ENCODE peak calls at places on chromosome 6, in five cellular contexts. One of them, this sample, is unnamed.
A peak's percentile ranks its signal among the peaks of the same experiment; 100 is the strongest.

GRCh38 chr6:52640916-52641315 is 30.0 kb upstream of the TMEM14A start:
- DNase-seq in astrocyte of the cerebellum: no peak
- DNase-seq in AG10803: no peak
- DNase-seq in spleen: no peak
- DNase-seq in lower leg skin: no peak
- DNase-seq in this sample: no peak

GRCh38 chr6:154520280-154520679 is 9.8 kb upstream of the CNKSR3 start:
- DNase-seq in astrocyte of the cerebellum: no peak
- DNase-seq in AG10803: no peak
- DNase-seq in spleen: no peak
- DNase-seq in lower leg skin: no peak
- DNase-seq in this sample: no peak

GRCh38 chr6:132490478-132491204 is 22.3 kb downstream of the STX7 start:
- DNase-seq in astrocyte of the cerebellum: peak; percentile 27
- DNase-seq in AG10803: peak; percentile 12
- DNase-seq in spleen: peak; percentile 77
- DNase-seq in lower leg skin: no peak
- DNase-seq in this sample: no peak

GRCh38 chr6:90456001-90456400 is 130.9 kb downstream of the MAP3K7 start:
- DNase-seq in astrocyte of the cerebellum: no peak
- DNase-seq in AG10803: no peak
- DNase-seq in spleen: no peak
- DNase-seq in lower leg skin: no peak
- DNase-seq in this sample: no peak

GRCh38 chr6:24524801-24525200 is 30.0 kb downstream of the ALDH5A1 start:
- DNase-seq in astrocyte of the cerebellum: peak; percentile 41
- DNase-seq in AG10803: peak; percentile 35
- DNase-seq in spleen: no peak
- DNase-seq in lower leg skin: no peak
- DNase-seq in this sample: peak; percentile 10

GRCh38 chr6:79684821-79685220 is 53.7 kb downstream of the SH3BGRL2 start:
- DNase-seq in astrocyte of the cerebellum: no peak
- DNase-seq in AG10803: no peak
- DNase-seq in spleen: no peak
- DNase-seq in lower leg skin: no peak
- DNase-seq in this sample: no peak

GRCh38 chr6:30752164-30752927 is 8.0 kb upstream of the IER3 start:
- DNase-seq in astrocyte of the cerebellum: peak; percentile 97
- DNase-seq in AG10803: peak; percentile 100
- DNase-seq in spleen: peak; percentile 82
- DNase-seq in lower leg skin: peak; percentile 96
- DNase-seq in this sample: peak; percentile 97

GRCh38 chr6:34922177-34922663 is 33.2 kb downstream of the ANKS1A start:
- DNase-seq in astrocyte of the cerebellum: no peak
- DNase-seq in AG10803: peak; percentile 62
- DNase-seq in spleen: no peak
- DNase-seq in lower leg skin: no peak
- DNase-seq in this sample: no peak

GRCh38 chr6:168027521-168027920 is 30.1 kb downstream of the KIF25 start:
- DNase-seq in astrocyte of the cerebellum: no peak
- DNase-seq in AG10803: no peak
- DNase-seq in spleen: peak; percentile 67
- DNase-seq in lower leg skin: no peak
- DNase-seq in this sample: no peak

GRCh38 chr6:56685102-56685733 is 42.5 kb upstream of the DST start:
- DNase-seq in astrocyte of the cerebellum: no peak
- DNase-seq in AG10803: no peak
- DNase-seq in spleen: no peak
- DNase-seq in lower leg skin: no peak
- DNase-seq in this sample: no peak

GRCh38 chr6:39790772-39791171 is 1.4 kb upstream of the DAAM2 start:
- DNase-seq in astrocyte of the cerebellum: no peak
- DNase-seq in AG10803: peak; percentile 63
- DNase-seq in spleen: no peak
- DNase-seq in lower leg skin: peak; percentile 10
- DNase-seq in this sample: no peak

GRCh38 chr6:46746691-46747090 is at the start of gene ANKRD66:
- DNase-seq in astrocyte of the cerebellum: no peak
- DNase-seq in AG10803: no peak
- DNase-seq in spleen: no peak
- DNase-seq in lower leg skin: no peak
- DNase-seq in this sample: no peak

GRCh38 chr6:145327497-145328055 is 407.7 kb downstream of the EPM2A start:
- DNase-seq in astrocyte of the cerebellum: no peak
- DNase-seq in AG10803: peak; percentile 11
- DNase-seq in spleen: no peak
- DNase-seq in lower leg skin: no peak
- DNase-seq in this sample: no peak

GRCh38 chr6:138454976-138455706 is 44.2 kb downstream of the NHSL1 start:
- DNase-seq in astrocyte of the cerebellum: no peak
- DNase-seq in AG10803: no peak
- DNase-seq in spleen: no peak
- DNase-seq in lower leg skin: no peak
- DNase-seq in this sample: no peak
- H3K4me3 ChIP-seq in astrocyte of the cerebellum: no peak overlapping the region
- H3K4me3 ChIP-seq in AG10803: no peak overlapping the region
- H3K4me3 ChIP-seq in spleen: no peak overlapping the region
- H3K4me3 ChIP-seq in lower leg skin: no peak overlapping the region
- H3K4me3 ChIP-seq in this sample: no peak overlapping the region

GRCh38 chr6:12636336-12636735 is 80.2 kb upstream of the PHACTR1 start:
- DNase-seq in astrocyte of the cerebellum: no peak
- DNase-seq in AG10803: no peak
- DNase-seq in spleen: no peak
- DNase-seq in lower leg skin: no peak
- DNase-seq in this sample: no peak
- TF ChIP-seq CTCF in astrocyte of the cerebellum: no peak
- TF ChIP-seq CTCF in AG10803: peak; percentile 25
- TF ChIP-seq CTCF in spleen: no peak
- TF ChIP-seq CTCF in lower leg skin: no peak
- TF ChIP-seq CTCF in this sample: peak; percentile 24

GRCh38 chr6:138205437-138206094 is 12.7 kb downstream of the PBOV1 start:
- DNase-seq in astrocyte of the cerebellum: no peak
- DNase-seq in AG10803: no peak
- DNase-seq in spleen: no peak
- DNase-seq in lower leg skin: no peak
- DNase-seq in this sample: no peak
- H3K4me3 ChIP-seq in astrocyte of the cerebellum: no peak overlapping the region
- H3K4me3 ChIP-seq in AG10803: no peak overlapping the region
- H3K4me3 ChIP-seq in spleen: no peak overlapping the region
- H3K4me3 ChIP-seq in lower leg skin: no peak overlapping the region
- H3K4me3 ChIP-seq in this sample: no peak overlapping the region

DNA sequence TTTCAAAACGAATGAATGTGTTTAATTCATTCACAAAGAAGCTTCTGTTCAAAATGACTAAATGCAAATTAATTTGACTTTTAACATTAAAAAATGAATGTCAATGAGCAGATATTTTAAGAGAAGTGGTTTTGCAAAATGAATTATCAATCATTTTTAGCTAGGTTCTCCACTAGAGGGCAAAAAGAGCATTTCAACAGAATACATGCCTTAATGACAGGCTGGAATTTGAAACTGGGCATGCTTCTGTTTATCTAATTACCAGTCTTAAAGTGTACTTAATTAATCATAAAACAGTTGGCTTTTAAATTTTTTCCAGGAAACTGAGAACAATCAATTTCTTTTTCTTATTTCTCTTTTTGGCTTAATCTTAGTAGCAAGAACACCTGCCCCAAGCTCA is 63.8 kb upstream of the TINAG start:
- DNase-seq in astrocyte of the cerebellum: no peak
- DNase-seq in AG10803: peak; percentile 33
- DNase-seq in spleen: no peak
- DNase-seq in lower leg skin: no peak
- DNase-seq in this sample: no peak
- TF ChIP-seq CTCF in astrocyte of the cerebellum: peak; percentile 46
- TF ChIP-seq CTCF in AG10803: peak; percentile 76
- TF ChIP-seq CTCF in spleen: no peak
- TF ChIP-seq CTCF in lower leg skin: no peak
- TF ChIP-seq CTCF in this sample: peak; percentile 71